ENCODE peak calls at places on chromosomes 3 and 15, in nine cellular contexts. I, R, E, A, M, S, X, W and U are unnamed samples.

GRCh38 chr15:69685524-69686452 is 233.2 kb downstream of the RPLP1 start:
- DNase-seq in I (no peak), M (no peak), A (no peak), X (no peak), E (no peak), R (no peak), W (no peak), S (no peak), U (no peak)

GRCh38 chr3:138389841-138390581 is 41.6 kb downstream of the MRAS start:
- DNase-seq in E (peak; percentile 83), I (no peak), W (peak; percentile 70), X (peak; percentile 76), M (no peak), A (peak; percentile 96), S (peak; percentile 34), R (peak; percentile 82), U (no peak)

GRCh38 chr3:194572131-194572789 is 61.0 kb downstream of the TMEM44 start:
- DNase-seq in R (peak; percentile 96), W (peak; percentile 91), S (no peak), A (peak; percentile 98), E (no peak), M (no peak), I (no peak), X (no peak), U (no peak)

GRCh38 chr15:78922527-78922926 is 22.3 kb downstream of the CTSH start:
- DNase-seq in E (no peak), S (no peak), R (no peak), A (no peak), I (no peak), M (no peak), W (no peak), X (no peak), U (no peak)

GRCh38 chr3:188916934-188917391 is 254.8 kb upstream of the TPRG1 start:
- DNase-seq in E (no peak), W (no peak), M (no peak), R (no peak), A (peak; percentile 36), I (no peak), X (no peak), S (no peak), U (peak; percentile 78)

GRCh38 chr15:91936182-91936775 is 82.8 kb downstream of the SLCO3A1 start:
- DNase-seq in I (no peak), E (no peak), R (no peak), A (no peak), M (no peak), X (no peak), S (peak; percentile 79), W (no peak), U (peak; percentile 41)

GRCh38 chr15:51312754-51313390 is 25.5 kb downstream of the CYP19A1 start:
- DNase-seq in A (peak; percentile 51), X (peak; percentile 29), I (no peak), W (no peak), E (peak; percentile 41), S (no peak), M (no peak), R (no peak), U (no peak)

GRCh38 chr3:178712247-178712646 is 176.0 kb downstream of the KCNMB2 start:
- DNase-seq in R (no peak), M (no peak), X (no peak), S (no peak), W (no peak), E (no peak), A (no peak), I (no peak), U (no peak)

GRCh38 chr3:126342211-126342610 is 15.0 kb downstream of the KLF15 start:
- DNase-seq in M (no peak), R (no peak), I (no peak), X (no peak), W (no peak), S (no peak), E (no peak), A (no peak), U (no peak)

GRCh38 chr3:108089544-108089943 is 1.3 kb downstream of the CD47 start:
- DNase-seq in R (no peak), A (peak; percentile 39), I (peak; percentile 17), S (peak; percentile 67), W (no peak), X (no peak), M (peak; percentile 10), E (peak; percentile 29), U (peak; percentile 14)

GRCh38 chr3:108086653-108087052 is 4.2 kb downstream of the CD47 start:
- DNase-seq in A (no peak), M (no peak), S (no peak), X (no peak), R (no peak), W (no peak), E (no peak), I (no peak), U (no peak)

GRCh38 chr3:108088146-108088545 is 2.7 kb downstream of the CD47 start:
- DNase-seq in I (no peak), E (peak; percentile 21), A (peak; percentile 49), M (no peak), X (no peak), S (peak; percentile 73), W (no peak), R (no peak), U (peak; percentile 16)

GRCh38 chr3:108090066-108090700 is 648 bp downstream of the CD47 start:
- DNase-seq in S (peak; percentile 83), X (no peak), A (peak; percentile 63), I (peak; percentile 64), W (peak; percentile 28), R (peak; percentile 46), M (peak; percentile 75), E (peak; percentile 34), U (peak; percentile 54)

DNA sequence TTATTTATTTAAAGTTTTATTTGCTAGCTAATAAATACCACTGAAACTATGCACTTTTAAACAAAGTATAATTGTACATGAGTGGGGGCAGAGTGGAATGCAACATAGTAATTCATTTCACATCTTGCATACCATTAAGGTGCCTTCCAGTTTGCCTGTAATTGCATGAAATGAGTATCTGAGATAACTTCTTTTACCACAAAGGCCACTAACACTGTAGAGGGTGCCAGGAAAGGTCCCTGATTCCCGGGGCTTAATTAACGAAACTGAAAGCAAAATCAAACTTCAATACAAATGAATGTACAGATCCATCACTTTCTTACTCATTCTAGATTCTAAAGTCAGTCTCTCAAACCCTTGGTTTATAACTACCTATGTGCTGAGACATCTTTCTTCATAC is 2.1 kb downstream of the CD47 start:
- DNase-seq in M (no peak), E (peak; percentile 32), W (no peak), I (peak; percentile 75), S (peak; percentile 68), A (peak; percentile 50), X (no peak), R (no peak), U (peak; percentile 41)
- H3K4me3 ChIP-seq in M (no peak overlapping the region), E (peak overlapping the region; percentile 96), W (no peak overlapping the region), I (peak overlapping the region; percentile 94), S (peak overlapping the region; percentile 94), A (peak overlapping the region; percentile 85), X (no peak overlapping the region), R (peak overlapping the region; percentile 93), U (peak overlapping the region; percentile 98)

GRCh38 chr3:46883252-46884185 is 6.0 kb downstream of the PTH1R start:
- DNase-seq in A (peak; percentile 76), M (peak; percentile 66), E (no peak), W (peak; percentile 76), S (no peak), R (no peak), I (peak; percentile 11), X (no peak), U (no peak)
- H3K4me2 ChIP-seq in A (peak overlapping the region; percentile 24), M (peak overlapping the region; percentile 89), E (no peak overlapping the region), W (peak overlapping the region; percentile 98), S (no peak overlapping the region), R (no peak overlapping the region), I (peak overlapping the region; percentile 37), X (no peak overlapping the region), U (no peak overlapping the region)

GRCh38 chr3:165643433-165643824 is 193.8 kb downstream of the BCHE start:
- DNase-seq in S (no peak), W (no peak), E (peak; percentile 55), X (no peak), A (peak; percentile 45), I (peak; percentile 27), R (peak; percentile 73), M (no peak), U (no peak)

GRCh38 chr3:165640970-165641369 is 196.3 kb downstream of the BCHE start:
- DNase-seq in W (no peak), S (no peak), A (no peak), R (no peak), X (no peak), E (no peak), M (no peak), I (no peak), U (no peak)

GRCh38 chr3:165644331-165644730 is 192.9 kb downstream of the BCHE start:
- DNase-seq in R (no peak), A (no peak), E (no peak), W (no peak), X (no peak), S (no peak), I (no peak), M (no peak), U (no peak)

GRCh38 chr3:165641569-165642310 is 195.5 kb downstream of the BCHE start:
- DNase-seq in W (no peak), A (no peak), E (no peak), S (no peak), I (no peak), R (no peak), X (no peak), M (no peak), U (no peak)

DNA sequence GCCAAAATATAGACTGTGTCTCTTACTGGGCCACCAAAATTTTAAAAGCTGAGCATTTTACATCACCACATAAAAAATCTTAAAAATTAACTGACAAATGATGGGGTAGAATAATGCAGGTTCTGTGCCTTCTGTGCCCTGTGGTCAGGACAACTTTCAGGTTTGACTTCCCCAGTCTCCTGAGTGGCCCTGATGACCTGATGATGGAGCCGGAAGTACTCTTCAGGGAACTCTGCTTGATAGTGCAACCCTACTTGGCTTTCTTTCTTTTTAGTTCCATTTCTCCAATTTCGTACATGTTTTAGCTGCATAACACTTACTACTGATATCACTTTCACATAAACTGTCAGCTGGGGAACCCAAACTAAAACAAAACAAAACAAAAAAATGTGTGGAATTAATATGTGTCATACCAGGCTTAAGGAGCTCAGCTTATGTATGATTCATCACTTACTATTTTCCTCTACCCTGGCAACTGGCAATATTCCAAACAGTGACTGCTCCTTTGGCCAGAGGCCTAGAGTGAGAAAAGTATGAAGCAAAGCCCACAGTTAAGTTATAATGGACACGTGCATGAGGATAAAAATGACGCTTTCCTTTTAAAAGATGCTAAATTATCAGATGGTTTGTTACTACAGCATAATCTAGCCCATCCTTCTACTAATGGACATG is 194.3 kb downstream of the BCHE start:
- DNase-seq in X (peak; percentile 93), I (no peak), E (peak; percentile 98), R (peak; percentile 96), M (no peak), S (no peak), A (peak; percentile 92), W (peak; percentile 82), U (no peak)
- H3K9me2 ChIP-seq in X (no peaks in the 10 kb centered on the region), I (no peaks in the 10 kb centered on the region), E (no peaks in the 10 kb centered on the region), R (no peaks in the 10 kb centered on the region), M (no peaks in the 10 kb centered on the region), S (no peaks in the 10 kb centered on the region), A (no peaks in the 10 kb centered on the region), W (no peaks in the 10 kb centered on the region), U (no peaks in the 10 kb centered on the region)

GRCh38 chr15:57927091-57927631 is 138.3 kb downstream of the ALDH1A2 start:
- DNase-seq in A (no peak), I (no peak), E (no peak), M (no peak), X (no peak), R (no peak), S (no peak), W (no peak), U (no peak)
- H3K4me3 ChIP-seq in A (no peak overlapping the region), I (no peak overlapping the region), E (no peak overlapping the region), M (no peak overlapping the region), X (no peak overlapping the region), R (no peak overlapping the region), S (no peak overlapping the region), W (no peak overlapping the region), U (no peak overlapping the region)